ENCODE peak calls at places on chromosome 17, in four cellular contexts. H is HepG2, K is SK-N-SH, G is K562. S is an unnamed sample.

GRCh38 chr17:14014647-14015046 is 54.7 kb upstream of the COX10 start:
- DNase-seq in K (no peak), G (no peak), H (no peak), S (no peak)

GRCh38 chr17:41258406-41258805 is 3.2 kb downstream of the KRTAP9-9 start:
- DNase-seq in K (no peak), H (no peak), G (no peak), S (no peak)

GRCh38 chr17:290626-291025 is 62.0 kb downstream of the RPH3AL start:
- DNase-seq in K (no peak), G (no peak), H (no peak), S (no peak)

GRCh38 chr17:42743595-42744282 is 1.1 kb downstream of the EZH1 start:
- DNase-seq in K (peak), H (no peak), G (peak), S (no peak)

GRCh38 chr17:30831257-30831656 is 509 bp upstream of the ATAD5 start:
- DNase-seq in H (no peak), K (peak), G (peak), S (no peak)

GRCh38 chr17:32971171-32971570 is 20.5 kb upstream of the SPACA3 start:
- DNase-seq in H (no peak), K (no peak), G (peak), S (no peak)

GRCh38 chr17:78557598-78558039 is 19.6 kb downstream of the DNAH17 start:
- DNase-seq in K (peak), G (no peak), H (no peak), S (no peak)

GRCh38 chr17:63487014-63487339 is 10.1 kb downstream of the ACE start:
- DNase-seq in K (peak), G (no peak), H (no peak), S (no peak)

GRCh38 chr17:48134912-48135480 is 27.4 kb downstream of the SNX11 start:
- DNase-seq in K (no peak), H (no peak), G (peak), S (peak)

GRCh38 chr17:47844814-47845453 is 3.9 kb upstream of the SCRN2 start:
- DNase-seq in G (peak), H (no peak), K (peak), S (no peak)

GRCh38 chr17:42386784-42387183 is 1.5 kb downstream of the STAT3 start:
- DNase-seq in G (no peak), H (no peak), K (no peak), S (no peak)

GRCh38 chr17:42750730-42751356 is 6.0 kb upstream of the EZH1 start:
- DNase-seq in K (no peak), H (no peak), G (peak), S (no peak)

GRCh38 chr17:79622776-79623175 is 11.9 kb upstream of the RBFOX3 start:
- DNase-seq in K (peak), G (no peak), H (no peak), S (peak)
- TF ChIP-seq FOXJ3 in K (no peak), G (no peak), H (no peak), S (no peak)

GRCh38 chr17:59221159-59221847 is 992 bp downstream of the GDPD1 start:
- DNase-seq in K (peak), H (no peak), G (no peak), S (no peak)
- TF ChIP-seq FOXJ3 in K (no peak), H (no peak), G (no peak), S (no peak)

DNA sequence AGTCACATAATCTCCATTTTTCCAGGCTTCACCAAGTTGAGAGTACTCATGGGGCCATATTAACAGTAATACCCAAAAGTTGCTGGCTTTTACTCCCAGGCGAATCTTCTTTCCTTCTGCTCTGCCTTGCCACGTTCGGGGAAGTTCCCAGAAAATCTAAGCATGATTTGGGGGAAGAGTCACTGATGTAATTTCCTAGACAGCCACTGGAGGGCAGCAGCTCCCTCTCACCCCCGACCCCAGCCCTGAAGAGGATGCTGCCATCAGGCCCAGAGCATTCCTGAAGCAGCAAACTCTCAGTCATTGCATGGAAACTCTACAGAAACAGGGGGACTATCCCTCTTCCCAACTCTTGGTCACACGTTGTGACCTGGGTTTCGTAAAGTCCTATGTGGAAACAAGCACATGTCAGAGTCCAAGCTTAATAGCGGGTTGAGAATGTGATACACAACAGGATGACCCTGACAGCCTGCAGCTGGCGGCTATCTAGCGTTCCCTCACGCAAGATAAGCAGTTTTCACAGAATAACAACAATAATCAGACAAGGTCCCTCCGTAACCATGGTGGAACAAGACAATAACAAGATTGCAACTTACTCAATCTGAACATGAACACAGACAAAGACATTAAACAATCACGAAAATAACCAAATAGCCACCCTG is 43.8 kb upstream of the DHX40 start:
- DNase-seq in G (peak), H (peak), K (peak), S (peak)
- TF ChIP-seq FOXJ3 in G (no peak), H (peak), K (peak), S (no peak)

GRCh38 chr17:36942031-36942599 is 4.8 kb downstream of the LHX1 start:
- DNase-seq in H (no peak), G (no peak), K (peak), S (peak)
- TF ChIP-seq FOXJ3 in H (no peak), G (no peak), K (no peak), S (no peak)

GRCh38 chr17:4520060-4520880 is 21.6 kb downstream of the SPNS2 start:
- DNase-seq in G (no peak), K (no peak), H (no peak), S (no peak)

GRCh38 chr17:4522661-4523060 is 24.0 kb downstream of the SPNS2 start:
- DNase-seq in G (no peak), K (no peak), H (no peak), S (no peak)

GRCh38 chr17:4519361-4519788 is 20.7 kb downstream of the SPNS2 start:
- DNase-seq in G (no peak), K (no peak), H (no peak), S (no peak)

GRCh38 chr17:4518901-4519300 is 20.2 kb downstream of the SPNS2 start:
- DNase-seq in G (no peak), H (no peak), K (no peak), S (no peak)

GRCh38 chr17:4520881-4521600 is 22.4 kb downstream of the SPNS2 start:
- DNase-seq in G (no peak), H (no peak), K (no peak), S (no peak)
- TF ChIP-seq FOXJ3 in G (no peak), H (no peak), K (no peak), S (no peak)

S was measured in WTC11.